ENCODE peak calls at places on chromosomes 7 and 10, in four cellular contexts. P, K, Q and E are unnamed samples.

GRCh38 chr10:117796394-117796793 is 250.3 kb downstream of the RAB11FIP2 start:
- DNase-seq in P (no peak), K (no peak), Q (no peak), E (no peak)

GRCh38 chr7:94333810-94334209 is 60.9 kb upstream of the COL1A2 start:
- DNase-seq in P (no peak), K (no peak), Q (no peak), E (no peak)

GRCh38 chr7:92034116-92034515 is 93.5 kb downstream of the AKAP9 start:
- DNase-seq in P (no peak), K (no peak), Q (no peak), E (no peak)

GRCh38 chr7:94374721-94375120 is 20.0 kb upstream of the COL1A2 start:
- DNase-seq in P (no peak), K (peak; percentile 63), Q (no peak), E (no peak)

GRCh38 chr10:76114556-76114955 is 683.1 kb downstream of the LRMDA start:
- DNase-seq in P (no peak), K (no peak), Q (no peak), E (peak; percentile 27)

GRCh38 chr7:150986099-150986512 is 4.7 kb upstream of the NOS3 start:
- DNase-seq in P (no peak), K (peak; percentile 57), Q (no peak), E (peak; percentile 58)

GRCh38 chr7:16492513-16493062 is 27.1 kb upstream of the SOSTDC1 start:
- DNase-seq in P (no peak), K (peak; percentile 22), Q (no peak), E (no peak)

GRCh38 chr7:73919694-73920375 is 58.9 kb downstream of the TMEM270 start:
- DNase-seq in P (no peak), K (no peak), Q (peak; percentile 49), E (no peak)

GRCh38 chr10:119479532-119479931 is 63.0 kb downstream of the RGS10 start:
- DNase-seq in P (peak; percentile 44), K (no peak), Q (no peak), E (no peak)

GRCh38 chr7:139777304-139777890 is 401 bp downstream of the HIPK2 start:
- DNase-seq in P (no peak), K (no peak), Q (peak; percentile 67), E (peak; percentile 53)

GRCh38 chr10:28838908-28839307 is 161.6 kb downstream of the BAMBI start:
- DNase-seq in P (no peak), K (peak; percentile 11), Q (no peak), E (peak; percentile 37)

GRCh38 chr10:55631071-55631654 is 729.9 kb downstream of the ZWINT start:
- DNase-seq in P (no peak), K (peak; percentile 32), Q (no peak), E (peak; percentile 73)

GRCh38 chr7:26265061-26265460 is 26.6 kb upstream of the SNX10 start:
- DNase-seq in P (no peak), K (no peak), Q (no peak), E (no peak)

GRCh38 chr10:96488161-96488935 is 25.4 kb downstream of the TLL2 start:
- DNase-seq in P (no peak), K (no peak), Q (no peak), E (no peak)

GRCh38 chr7:158134824-158135223 is 452.8 kb downstream of the PTPRN2 start:
- DNase-seq in P (no peak), K (no peak), Q (no peak), E (no peak)

GRCh38 chr10:88642254-88642653 is 22.0 kb upstream of the LIPF start:
- DNase-seq in P (no peak), K (no peak), Q (no peak), E (no peak)

GRCh38 chr10:72276421-72277339 is 3.0 kb downstream of the DDIT4 start:
- DNase-seq in P (no peak), K (no peak), Q (no peak), E (peak; percentile 47)

GRCh38 chr10:73991846-73992245 is 6.1 kb upstream of the VCL start:
- DNase-seq in P (no peak), K (no peak), Q (no peak), E (peak; percentile 33)

GRCh38 chr7:11776083-11776482 is 55.9 kb downstream of the THSD7A start:
- DNase-seq in P (no peak), K (no peak), Q (no peak), E (no peak)

GRCh38 chr7:3520206-3520605 is 219.2 kb downstream of the SDK1 start:
- DNase-seq in P (no peak), K (no peak), Q (no peak), E (no peak)

GRCh38 chr10:116848912-116849270 is 408 bp upstream of the ENO4 start:
- DNase-seq in P (no peak), K (no peak), Q (no peak), E (no peak)

GRCh38 chr10:73163096-73163495 is 4.7 kb downstream of the ECD start:
- DNase-seq in P (no peak), K (no peak), Q (no peak), E (no peak)

GRCh38 chr7:153399554-153399940 is 640.0 kb downstream of the ACTR3B start:
- DNase-seq in P (no peak), K (no peak), Q (no peak), E (no peak)

GRCh38 chr10:60977161-60978128 is 33.5 kb upstream of the RHOBTB1 start:
- DNase-seq in P (no peak), K (no peak), Q (no peak), E (no peak)

GRCh38 chr10:60981012-60981411 is 37.0 kb upstream of the RHOBTB1 start:
- DNase-seq in P (no peak), K (no peak), Q (no peak), E (no peak)

GRCh38 chr10:60978287-60979115 is 34.5 kb upstream of the RHOBTB1 start:
- DNase-seq in P (no peak), K (peak; percentile 94), Q (no peak), E (no peak)

GRCh38 chr10:60976687-60977086 is 32.7 kb upstream of the RHOBTB1 start:
- DNase-seq in P (no peak), K (no peak), Q (no peak), E (no peak)

GRCh38 chr10:60979667-60980104 is 35.7 kb upstream of the RHOBTB1 start:
- DNase-seq in P (no peak), K (peak; percentile 90), Q (no peak), E (no peak)
- TF ChIP-seq POLR2A in P (no peak), K (peak; percentile 25), Q (no peak), E (no peak)

GRCh38 chr10:78302989-78303854 is 269.6 kb downstream of the RPS24 start:
- DNase-seq in P (peak; percentile 77), K (peak; percentile 97), Q (peak; percentile 95), E (peak; percentile 96)
- TF ChIP-seq POLR2AphosphoS5 in P (no peak), K (peak; percentile 94), Q (peak; percentile 32), E (peak; percentile 94)

DNA sequence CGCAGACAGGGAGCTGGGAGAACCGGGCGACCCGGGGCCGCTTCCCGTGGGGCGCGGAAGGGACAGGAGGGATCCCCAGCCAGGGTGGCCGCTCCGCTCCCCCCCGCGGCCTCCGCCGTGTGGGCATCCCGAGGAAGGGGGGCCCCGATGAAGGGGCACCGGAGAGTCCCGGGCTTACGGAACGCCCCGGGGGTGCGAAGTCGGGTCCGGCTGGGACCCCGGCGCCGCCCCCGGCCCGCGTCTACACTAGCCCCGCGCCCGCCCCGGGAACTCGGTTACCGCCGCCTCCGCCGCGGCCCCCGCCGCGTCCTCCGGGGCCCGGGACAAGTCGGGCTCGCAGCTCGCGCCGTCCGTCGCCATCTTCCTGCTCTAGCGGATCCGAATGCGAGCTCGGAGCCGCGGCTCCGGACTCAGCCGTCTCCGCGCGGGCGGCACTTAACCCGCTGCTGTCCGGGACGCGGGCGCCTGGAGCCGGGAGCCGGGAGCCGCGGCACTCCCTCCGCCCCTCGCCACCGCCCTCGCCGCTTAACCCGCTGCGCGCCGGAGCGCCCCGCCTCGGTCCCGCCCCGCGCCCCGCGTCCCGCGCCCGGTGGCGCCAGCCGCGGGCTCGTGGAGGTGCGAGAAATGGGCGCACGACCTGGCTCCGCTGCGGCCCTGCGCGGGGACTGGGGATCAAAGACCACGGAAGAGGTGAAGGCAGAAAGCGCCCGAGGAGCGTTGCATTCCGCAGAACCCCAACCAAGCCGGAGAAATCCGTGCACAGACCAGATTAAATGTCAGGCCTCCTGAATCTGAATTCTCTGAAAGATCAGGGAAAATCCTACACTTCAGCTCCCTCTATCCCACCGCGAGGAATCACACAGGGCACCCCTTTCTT is at the start of gene CTTNBP2:
- DNase-seq in P (no peak), K (peak; percentile 44), Q (peak; percentile 73), E (peak; percentile 45)
- TF ChIP-seq POLR2A in P (no peak), K (no peak), Q (no peak), E (no peak)

GRCh38 chr7:108127461-108127860 is 2.7 kb downstream of the LAMB4 start:
- DNase-seq in P (no peak), K (no peak), Q (no peak), E (no peak)

GRCh38 chr7:108128514-108128913 is 1.6 kb downstream of the LAMB4 start:
- DNase-seq in P (no peak), K (no peak), Q (no peak), E (no peak)

GRCh38 chr7:108122181-108122580 is 8.0 kb downstream of the LAMB4 start:
- DNase-seq in P (no peak), K (no peak), Q (no peak), E (no peak)

GRCh38 chr7:108120943-108121342 is 9.2 kb downstream of the LAMB4 start:
- DNase-seq in P (no peak), K (no peak), Q (no peak), E (no peak)

GRCh38 chr7:108124820-108125219 is 5.3 kb downstream of the LAMB4 start:
- DNase-seq in P (no peak), K (no peak), Q (no peak), E (no peak)
- TF ChIP-seq POLR2AphosphoS5 in P (no peak), K (no peak), Q (no peak), E (no peak)

GRCh38 chr7:7969306-7970112 is 913 bp downstream of the GLCCI1 start:
- DNase-seq in P (no peak), K (peak; percentile 61), Q (peak; percentile 69), E (peak; percentile 33)
- TF ChIP-seq POLR2A in P (no peak), K (no peak), Q (no peak), E (no peak)

GRCh38 chr10:34739915-34740314 is 75.2 kb downstream of the PARD3 start:
- DNase-seq in P (peak; percentile 58), K (peak; percentile 82), Q (peak; percentile 89), E (peak; percentile 30)
- TF ChIP-seq POLR2AphosphoS5 in P (no peak), K (no peak), Q (peak; percentile 35), E (peak; percentile 35)